ENCODE peak calls at places on chromosomes 7 and 10, in five cellular contexts. Q, W, G, O and P are unnamed samples.

GRCh38 chr10:10366836-10367235 is 650.8 kb upstream of the CELF2 start:
- DNase-seq in W (no peak), O (no peak), G (no peak), Q (no peak), P (no peak)

GRCh38 chr7:83751217-83751616 is 102.3 kb upstream of the SEMA3E start:
- DNase-seq in Q (no peak), O (no peak), G (no peak), W (no peak), P (no peak)

GRCh38 chr10:98320476-98321202 is 52.6 kb upstream of the LOXL4 start:
- DNase-seq in O (no peak), G (peak), W (no peak), Q (no peak), P (no peak)

GRCh38 chr7:106059556-106059955 is 52.6 kb downstream of the SYPL1 start:
- DNase-seq in Q (no peak), O (no peak), G (no peak), W (no peak), P (no peak)

GRCh38 chr7:30923009-30923773 is 11.5 kb downstream of the AQP1 start:
- DNase-seq in O (no peak), Q (no peak), W (no peak), G (peak), P (no peak)

GRCh38 chr10:82867056-82867455 is 992.1 kb downstream of the NRG3 start:
- DNase-seq in O (no peak), Q (no peak), W (peak), G (no peak), P (no peak)

GRCh38 chr7:48250441-48250951 is 79.2 kb downstream of the ABCA13 start:
- DNase-seq in G (no peak), O (no peak), W (no peak), Q (no peak), P (no peak)

GRCh38 chr7:76397409-76398183 is 11.9 kb downstream of the SSC4D start:
- DNase-seq in Q (peak), G (peak), O (no peak), W (peak), P (peak)

GRCh38 chr10:33129987-33130386 is 172.0 kb upstream of the ITGB1 start:
- DNase-seq in Q (no peak), W (no peak), G (no peak), O (no peak), P (no peak)

GRCh38 chr10:77328272-77328816 is 309.3 kb downstream of the KCNMA1 start:
- DNase-seq in G (no peak), Q (peak), W (no peak), O (peak), P (no peak)

GRCh38 chr7:41870505-41871138 is 167.7 kb upstream of the INHBA start:
- DNase-seq in G (no peak), O (no peak), W (peak), Q (no peak), P (no peak)

GRCh38 chr7:157471259-157472125 is 134.7 kb downstream of the DNAJB6 start:
- DNase-seq in W (no peak), G (no peak), O (no peak), Q (no peak), P (no peak)

GRCh38 chr7:85508642-85509429 is 322.0 kb upstream of the SEMA3D start:
- DNase-seq in G (no peak), O (no peak), Q (no peak), W (no peak), P (no peak)

GRCh38 chr7:129530881-129531391 is 28.6 kb downstream of the SMKR1 start:
- DNase-seq in Q (no peak), W (no peak), O (peak), G (no peak), P (peak)
- TF ChIP-seq GABPA in Q (no peak), W (no peak), O (no peak), G (no peak), P (no peak)

DNA sequence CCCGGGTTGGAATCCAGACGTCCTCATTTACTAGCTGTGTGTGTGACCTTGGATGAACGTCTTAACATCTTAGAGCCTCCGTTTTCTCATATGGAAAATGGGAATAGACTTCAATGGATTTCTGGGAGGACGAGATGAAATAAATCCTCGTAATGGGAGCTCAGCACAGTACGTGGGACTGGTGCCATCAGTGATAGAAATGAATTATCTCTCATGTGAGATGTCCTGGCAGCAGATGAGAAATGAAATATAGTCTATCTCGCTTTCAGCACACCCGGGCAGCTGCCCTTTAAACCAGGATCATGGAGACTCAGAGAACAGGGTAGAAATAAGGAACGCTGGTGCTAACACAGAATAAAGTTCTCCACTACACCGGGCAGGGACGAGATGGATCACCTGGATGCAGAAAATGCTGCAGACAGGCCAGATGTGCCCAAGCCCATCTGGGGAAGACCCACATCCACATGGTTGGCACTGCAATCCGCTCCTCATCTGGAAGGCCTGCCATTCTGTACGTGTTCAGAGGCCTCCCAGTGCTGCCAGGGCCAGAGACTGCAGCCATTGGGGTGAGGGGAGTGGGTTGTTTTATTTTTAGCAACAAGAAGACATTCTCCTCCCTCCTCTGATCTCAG is 11.1 kb upstream of the EMX2 start:
- DNase-seq in G (no peak), O (no peak), Q (no peak), W (no peak), P (no peak)
- TF ChIP-seq REST in G (no peak), O (no peak), Q (no peak), W (no peak), P (no peak)

DNA sequence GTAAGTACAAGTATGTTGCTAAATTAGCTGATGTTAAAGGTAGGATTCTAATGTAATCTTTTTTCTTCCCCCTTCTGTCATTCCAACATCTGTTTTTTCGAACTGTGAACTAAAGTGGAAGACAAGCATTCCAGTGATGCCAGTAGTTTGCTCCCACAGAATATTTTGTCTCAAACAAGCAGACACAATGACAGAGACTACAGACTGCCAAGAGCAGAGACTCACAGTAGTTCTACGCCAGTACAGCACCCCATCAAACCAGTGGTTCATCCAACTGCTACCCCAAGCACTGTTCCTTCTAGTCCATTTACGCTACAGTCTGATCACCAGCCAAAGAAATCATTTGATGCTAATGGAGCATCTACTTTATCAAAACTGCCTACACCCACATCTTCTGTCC is 62.7 kb downstream of the WAC start:
- DNase-seq in O (no peak), Q (no peak), W (no peak), G (no peak), P (no peak)
- TF ChIP-seq GABPA in O (no peak), Q (no peak), W (no peak), G (no peak), P (no peak)

DNA sequence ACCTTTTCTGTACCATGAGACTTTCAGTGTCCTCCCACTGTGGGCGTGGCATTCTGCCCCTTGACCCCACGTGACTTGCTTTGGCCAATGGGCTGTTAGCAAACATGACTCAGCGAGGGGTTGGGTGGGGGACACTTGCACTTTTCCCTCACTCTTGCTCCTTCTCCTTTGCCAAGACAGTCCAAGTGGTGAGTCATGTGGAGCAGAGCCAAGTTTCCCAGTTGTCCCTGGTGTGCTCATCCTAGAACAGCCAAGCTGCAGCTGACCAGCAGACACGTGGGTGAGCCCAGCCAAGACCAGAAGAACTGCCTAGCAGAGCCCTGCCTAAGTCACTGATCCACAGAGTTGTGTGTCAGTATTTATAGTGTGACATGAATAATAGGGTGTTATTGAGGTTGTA is 82.8 kb upstream of the CPXM2 start:
- DNase-seq in O (no peak), G (no peak), W (no peak), Q (peak), P (no peak)
- TF ChIP-seq REST in O (no peak), G (no peak), W (no peak), Q (no peak), P (no peak)

DNA sequence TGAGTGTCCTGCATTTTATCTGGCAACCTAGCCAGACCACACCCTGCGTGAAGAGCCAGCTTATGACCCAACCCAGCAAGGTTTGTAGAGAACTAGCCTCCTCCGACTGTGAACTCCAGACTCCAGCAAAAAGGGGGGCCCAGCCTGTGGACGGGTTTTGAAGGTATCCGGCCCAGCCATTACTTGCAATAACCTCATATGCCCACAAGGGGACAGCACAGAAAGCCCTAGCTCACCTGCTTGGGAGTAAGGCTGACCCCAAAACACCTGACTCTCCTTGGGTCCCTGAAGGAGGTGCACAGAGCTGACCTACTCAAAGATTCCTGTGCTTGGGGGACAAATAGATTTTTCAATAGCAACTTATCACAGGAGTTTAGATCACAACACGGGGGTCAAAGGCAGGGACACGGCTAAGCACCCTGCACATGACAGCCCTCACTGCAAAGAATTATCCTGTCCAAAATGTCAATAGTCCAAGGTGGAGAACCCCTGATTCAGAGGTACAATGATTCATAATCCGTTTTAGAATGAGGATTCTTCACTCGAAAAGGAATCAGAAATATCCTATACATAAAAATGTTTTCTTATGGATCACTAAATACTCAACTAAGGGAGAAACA is 4.5 kb downstream of the TRPV6 start:
- DNase-seq in G (peak), Q (peak), W (no peak), O (peak), P (peak)
- TF ChIP-seq GABPA in G (no peak), Q (no peak), W (no peak), O (no peak), P (no peak)

GRCh38 chr7:107232568-107233090 is 63.8 kb downstream of the HBP1 start:
- DNase-seq in G (no peak), O (no peak), W (no peak), Q (no peak), P (no peak)
- TF ChIP-seq REST in G (no peak), O (no peak), W (no peak), Q (no peak), P (no peak)

GRCh38 chr10:79329529-79329928 is 17.7 kb upstream of the PPIF start:
- DNase-seq in G (no peak), O (no peak), W (no peak), Q (no peak), P (no peak)
- TF ChIP-seq GABPA in G (no peak), O (no peak), W (no peak), Q (no peak), P (no peak)

GRCh38 chr10:132382231-132382922 is 14.6 kb upstream of the PWWP2B start:
- DNase-seq in Q (no peak), W (no peak), O (no peak), G (no peak), P (no peak)
- TF ChIP-seq REST in Q (no peak), W (no peak), O (no peak), G (no peak), P (no peak)

GRCh38 chr7:43585521-43585920 is 2.6 kb downstream of the STK17A start:
- DNase-seq in W (no peak), Q (no peak), O (peak), G (no peak), P (peak)
- TF ChIP-seq GABPA in W (no peak), Q (no peak), O (no peak), G (no peak), P (no peak)